ENCODE peak calls at places on chromosome 22, in seven cellular contexts. B is HCT116, K is H1, Z is HepG2, U is K562, N is SK-N-SH, V is GM12878. Q is an unnamed sample. For H3K27me3, the result is how much of the 10 kb centered on the place peaks cover.

GRCh38 chr22:46942816-46943783 is 180.7 kb downstream of the TBC1D22A start:
- DNase-seq in B (no peak), K (no peak), Z (no peak), U (no peak), N (no peak), V (no peak), Q (no peak)

GRCh38 chr22:28977481-28977971 is 84.1 kb downstream of the C22orf31 start:
- DNase-seq in B (peak), K (no peak), Z (peak), U (no peak), N (no peak), V (no peak), Q (no peak)

GRCh38 chr22:29658171-29658570 is 54.7 kb downstream of the NF2 start:
- DNase-seq in B (no peak), K (no peak), Z (no peak), U (no peak), N (no peak), V (no peak), Q (no peak)

GRCh38 chr22:29587938-29588699 is 7.2 kb upstream of the NIPSNAP1 start:
- DNase-seq in B (no peak), K (no peak), Z (peak), U (no peak), N (no peak), V (no peak), Q (no peak)

GRCh38 chr22:37905534-37906363 is at the start of gene MICALL1:
- DNase-seq in B (no peak), K (no peak), Z (no peak), U (peak), N (peak), V (no peak), Q (no peak)

GRCh38 chr22:24107668-24108067 is 73.6 kb upstream of the SUSD2 start:
- DNase-seq in B (no peak), K (no peak), Z (no peak), U (no peak), N (no peak), V (no peak), Q (no peak)

GRCh38 chr22:50192825-50193204 is 7.1 kb downstream of the TRABD start:
- DNase-seq in B (no peak), K (no peak), Z (no peak), U (no peak), N (no peak), V (no peak), Q (no peak)

GRCh38 chr22:40408718-40409612 is 38.6 kb downstream of the SGSM3 start:
- DNase-seq in B (no peak), K (no peak), Z (no peak), U (no peak), N (no peak), V (no peak), Q (no peak)

GRCh38 chr22:21679383-21679782 is 13.6 kb downstream of the PPIL2 start:
- DNase-seq in B (no peak), K (no peak), Z (no peak), U (no peak), N (no peak), V (no peak), Q (no peak)

GRCh38 chr22:40908895-40909294 is 42.3 kb upstream of the RBX1 start:
- DNase-seq in B (no peak), K (peak), Z (no peak), U (no peak), N (no peak), V (no peak), Q (no peak)

GRCh38 chr22:28799125-28799833 is 1.1 kb downstream of the XBP1 start:
- DNase-seq in B (peak), K (no peak), Z (peak), U (peak), N (peak), V (no peak), Q (no peak)

GRCh38 chr22:47308886-47309285 is 546.4 kb downstream of the TBC1D22A start:
- DNase-seq in B (no peak), K (no peak), Z (no peak), U (no peak), N (no peak), V (no peak), Q (no peak)

GRCh38 chr22:50737728-50738648 is at the start of gene ACR:
- DNase-seq in B (no peak), K (no peak), Z (no peak), U (no peak), N (no peak), V (no peak), Q (no peak)

GRCh38 chr22:42410708-42411107 is 21.5 kb downstream of the NFAM1 start:
- DNase-seq in B (no peak), K (no peak), Z (no peak), U (no peak), N (no peak), V (no peak), Q (no peak)

GRCh38 chr22:39185601-39186012 is 33.1 kb upstream of the CBX7 start:
- DNase-seq in B (no peak), K (no peak), Z (peak), U (no peak), N (no peak), V (no peak), Q (no peak)

GRCh38 chr22:24553597-24554315 is 1.2 kb downstream of the GUCD1 start:
- DNase-seq in B (no peak), K (no peak), Z (peak), U (peak), N (no peak), V (no peak), Q (no peak)

GRCh38 chr22:21714784-21715183 is 20.8 kb downstream of the YPEL1 start:
- DNase-seq in B (no peak), K (no peak), Z (no peak), U (no peak), N (no peak), V (no peak), Q (no peak)

GRCh38 chr22:33163815-33164214 is 105.6 kb upstream of the SYN3 start:
- DNase-seq in B (no peak), K (no peak), Z (no peak), U (no peak), N (no peak), V (no peak), Q (no peak)

GRCh38 chr22:33726294-33726711 is 194.0 kb downstream of the LARGE1 start:
- DNase-seq in B (no peak), K (no peak), Z (no peak), U (no peak), N (no peak), V (no peak), Q (no peak)

GRCh38 chr22:17694752-17695151 is 56.2 kb downstream of the BCL2L13 start:
- DNase-seq in B (no peak), K (no peak), Z (no peak), U (no peak), N (no peak), V (no peak), Q (no peak)

GRCh38 chr22:24046024-24046423 is 34.9 kb downstream of the CABIN1 start:
- DNase-seq in B (no peak), K (no peak), Z (no peak), U (no peak), N (no peak), V (peak), Q (no peak)

GRCh38 chr22:42173183-42173926 is 42.7 kb upstream of the CYP2D6 start:
- DNase-seq in B (no peak), K (no peak), Z (no peak), U (no peak), N (no peak), V (no peak), Q (no peak)

GRCh38 chr22:42553475-42554361 is at the start of gene SERHL2:
- DNase-seq in B (no peak), K (peak), Z (peak), U (peak), N (peak), V (peak), Q (peak)

GRCh38 chr22:49995413-49996191 is 17.0 kb downstream of the IL17REL start:
- DNase-seq in B (no peak), K (no peak), Z (no peak), U (no peak), N (peak), V (no peak), Q (no peak)

GRCh38 chr22:25485626-25486545 is 78.6 kb upstream of the GRK3 start:
- DNase-seq in B (no peak), K (no peak), Z (no peak), U (no peak), N (no peak), V (peak), Q (no peak)

GRCh38 chr22:42856179-42856864 is 751 bp downstream of the ARFGAP3 start:
- DNase-seq in B (no peak), K (no peak), Z (peak), U (peak), N (no peak), V (no peak), Q (no peak)

GRCh38 chr22:47597041-47597440 is 834.6 kb downstream of the TBC1D22A start:
- DNase-seq in B (no peak), K (no peak), Z (no peak), U (no peak), N (no peak), V (no peak), Q (no peak)

GRCh38 chr22:33299245-33299956 is 241.2 kb upstream of the SYN3 start:
- DNase-seq in B (no peak), K (no peak), Z (no peak), U (no peak), N (no peak), V (peak), Q (no peak)

GRCh38 chr22:48843640-48844039 is 984.0 kb downstream of the BRD1 start:
- DNase-seq in B (no peak), K (no peak), Z (no peak), U (no peak), N (no peak), V (no peak), Q (no peak)
- TF ChIP-seq YY1 in B (no peak), K (no peak), Z (no peak), U (no peak), N (no peak), V (no peak), Q (no peak)

DNA sequence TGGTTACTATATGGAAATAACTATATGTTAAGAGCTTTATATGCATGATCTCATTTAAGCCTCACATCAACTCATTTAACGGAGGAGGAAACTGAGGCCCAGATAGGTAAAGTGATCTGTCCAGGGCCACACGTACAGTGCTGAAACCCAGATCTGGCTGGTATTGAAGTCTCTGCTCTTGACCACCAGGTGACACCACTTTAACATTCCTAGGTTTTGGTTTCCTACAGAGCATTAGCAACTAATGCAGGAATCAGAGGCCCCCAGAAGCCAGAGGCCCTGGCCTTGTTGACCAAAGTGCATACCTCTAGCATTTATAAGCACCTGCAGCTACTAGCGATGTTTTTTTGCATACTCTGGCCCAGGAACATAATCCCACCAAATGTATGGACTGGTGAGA is 12.9 kb upstream of the LIMK2 start:
- DNase-seq in B (no peak), K (no peak), Z (peak), U (no peak), N (no peak), V (no peak), Q (no peak)
- H3K27me3 ChIP-seq in B (under half), K (under half), Z (under half), U (under half), N (under half), V (under half), Q (under half)

GRCh38 chr22:20565079-20565734 is 57.8 kb downstream of the MED15 start:
- DNase-seq in B (no peak), K (no peak), Z (no peak), U (no peak), N (no peak), V (no peak), Q (no peak)

GRCh38 chr22:20567993-20568417 is 60.6 kb downstream of the MED15 start:
- DNase-seq in B (peak), K (no peak), Z (no peak), U (peak), N (no peak), V (no peak), Q (no peak)

GRCh38 chr22:20567371-20567847 is 60.0 kb downstream of the MED15 start:
- DNase-seq in B (no peak), K (no peak), Z (no peak), U (no peak), N (no peak), V (no peak), Q (no peak)

GRCh38 chr22:20565761-20566160 is 58.4 kb downstream of the MED15 start:
- DNase-seq in B (no peak), K (no peak), Z (no peak), U (no peak), N (no peak), V (no peak), Q (no peak)

GRCh38 chr22:20566420-20567260 is 59.2 kb downstream of the MED15 start:
- DNase-seq in B (no peak), K (no peak), Z (no peak), U (no peak), N (no peak), V (no peak), Q (no peak)
- TF ChIP-seq YY1 in B (no peak), K (no peak), Z (no peak), U (no peak), N (no peak), V (no peak), Q (no peak)

DNA sequence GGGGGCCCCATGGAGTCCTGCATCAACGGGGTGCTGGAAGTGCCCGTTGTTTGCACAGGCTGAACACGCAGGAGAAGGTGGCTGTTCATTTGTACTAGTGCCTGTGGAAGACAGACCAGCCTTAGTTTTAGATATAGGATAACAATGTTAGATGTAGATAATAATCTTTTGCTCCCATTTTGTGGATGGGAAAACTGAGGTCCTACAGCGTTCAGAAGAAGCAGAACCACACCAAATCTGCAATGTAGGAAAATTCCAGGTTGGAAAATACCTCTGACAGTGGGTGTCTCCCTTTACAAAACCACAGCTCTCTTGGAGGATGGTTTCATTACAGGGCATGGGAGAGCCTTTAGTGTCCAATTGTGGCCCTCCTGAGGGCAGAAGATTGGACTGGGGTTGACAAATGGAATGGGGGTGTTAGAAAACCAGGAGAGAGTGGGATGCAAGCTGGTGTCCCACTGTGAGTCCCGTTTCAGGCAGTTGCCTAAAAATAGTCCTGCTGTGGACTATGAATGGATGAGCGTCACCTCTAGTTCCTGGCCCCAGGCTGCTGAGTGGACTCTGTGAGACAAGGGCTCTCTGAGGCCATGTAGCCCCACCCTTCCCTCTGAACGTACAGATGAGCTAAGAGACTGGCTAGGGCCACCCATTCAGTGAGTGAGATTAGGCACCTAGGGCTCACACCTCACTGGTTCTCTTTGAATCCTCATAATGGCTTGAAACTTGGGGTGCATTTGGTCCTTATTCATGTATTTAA is 508.8 kb downstream of the MN1 start:
- DNase-seq in B (no peak), K (no peak), Z (no peak), U (no peak), N (no peak), V (no peak), Q (peak)
- H3K27me3 ChIP-seq in B (half or more), K (under half), Z (under half), U (under half), N (under half), V (under half), Q (under half)

DNA sequence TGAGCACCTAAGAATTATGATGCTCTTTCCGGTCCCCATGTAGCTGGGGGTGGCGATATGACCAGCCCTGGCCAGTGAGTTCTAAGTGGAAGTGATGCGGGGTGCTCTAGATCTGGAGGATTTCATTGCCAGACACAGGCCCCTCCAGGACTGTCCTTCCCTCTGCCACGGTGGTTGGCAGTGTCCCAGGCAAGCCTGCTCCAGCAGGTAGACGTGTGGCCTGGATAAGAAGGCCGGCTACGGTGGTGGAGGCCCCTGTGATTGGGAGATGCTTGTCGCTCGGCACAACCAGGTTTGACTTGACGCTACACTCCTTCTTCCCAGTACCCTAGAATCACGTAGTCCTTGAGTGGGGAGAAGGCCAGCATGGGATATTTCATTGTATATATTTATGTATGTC is 9.1 kb upstream of the ARHGAP8 start:
- DNase-seq in B (no peak), K (no peak), Z (no peak), U (no peak), N (no peak), V (no peak), Q (no peak)
- TF ChIP-seq YY1 in B (no peak), K (no peak), Z (no peak), U (no peak), N (no peak), V (no peak), Q (no peak)

GRCh38 chr22:36548606-36549005 is 19.6 kb upstream of the EIF3D start:
- DNase-seq in B (no peak), K (no peak), Z (no peak), U (no peak), N (no peak), V (no peak), Q (no peak)

GRCh38 chr22:36552300-36552699 is 23.3 kb upstream of the EIF3D start:
- DNase-seq in B (no peak), K (no peak), Z (no peak), U (no peak), N (no peak), V (peak), Q (no peak)

GRCh38 chr22:36549033-36549432 is 20.1 kb upstream of the EIF3D start:
- DNase-seq in B (no peak), K (no peak), Z (no peak), U (no peak), N (no peak), V (no peak), Q (no peak)

GRCh38 chr22:36551096-36551495 is 22.1 kb upstream of the EIF3D start:
- DNase-seq in B (no peak), K (no peak), Z (no peak), U (no peak), N (no peak), V (no peak), Q (no peak)

DNA sequence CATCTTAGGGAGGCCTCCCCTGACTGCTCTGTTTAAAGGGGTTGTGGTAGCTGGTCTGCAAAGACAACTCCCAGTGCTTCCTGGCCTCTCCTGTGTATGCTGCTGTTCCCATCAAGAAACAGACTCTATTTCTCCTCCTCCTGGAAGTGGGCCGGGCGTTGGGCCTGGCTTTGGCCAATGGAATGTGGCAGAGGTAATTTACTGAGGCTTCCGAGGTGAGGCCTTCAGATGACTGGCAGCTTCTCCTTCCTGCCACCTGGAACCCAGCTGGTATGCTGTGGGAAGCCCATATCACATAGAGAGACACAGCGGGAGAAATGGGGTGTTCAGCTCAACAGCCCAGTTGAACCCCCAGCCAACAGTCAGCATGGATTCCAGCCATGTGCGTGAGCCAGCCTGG is 25.1 kb upstream of the EIF3D start:
- DNase-seq in B (no peak), K (no peak), Z (no peak), U (no peak), N (no peak), V (no peak), Q (no peak)
- H3K27me3 ChIP-seq in B (under half), K (under half), Z (under half), U (half or more), N (under half), V (under half), Q (under half)

GRCh38 chr22:22818202-22818538 is 69.4 kb upstream of the IGLL5 start:
- DNase-seq in B (no peak), K (no peak), Z (no peak), U (no peak), N (no peak), V (no peak), Q (no peak)
- TF ChIP-seq YY1 in B (no peak), K (no peak), Z (no peak), U (no peak), N (no peak), V (no peak), Q (no peak)